ENCODE peak calls at places on chromosomes 11 and 22, in nine cellular contexts. One of them, this sample, is unnamed.
A peak's percentile ranks its signal among the peaks of the same experiment; 100 is the strongest.

GRCh38 chr11:102761646-102762238 is 18.7 kb downstream of the MMP10 start:
- DNase-seq in spleen: no peak
- DNase-seq in keratinocyte: no peak
- DNase-seq in RWPE1: no peak
- DNase-seq in tibial nerve: no peak
- DNase-seq in cardiac muscle cell: peak; percentile 23
- DNase-seq in PC-9: no peak
- DNase-seq in CD8-positive, alpha-beta memory T cell: no peak
- DNase-seq in HCT116: no peak
- DNase-seq in this sample: no peak

GRCh38 chr11:30333405-30333804 is 10.5 kb downstream of the ARL14EP start:
- DNase-seq in spleen: no peak
- DNase-seq in keratinocyte: no peak
- DNase-seq in RWPE1: no peak
- DNase-seq in tibial nerve: no peak
- DNase-seq in cardiac muscle cell: peak; percentile 23
- DNase-seq in PC-9: no peak
- DNase-seq in CD8-positive, alpha-beta memory T cell: no peak
- DNase-seq in HCT116: no peak
- DNase-seq in this sample: no peak

GRCh38 chr11:117662255-117662654 is 134.8 kb downstream of the DSCAML1 start:
- DNase-seq in spleen: no peak
- DNase-seq in keratinocyte: no peak
- DNase-seq in RWPE1: no peak
- DNase-seq in tibial nerve: no peak
- DNase-seq in cardiac muscle cell: no peak
- DNase-seq in PC-9: no peak
- DNase-seq in CD8-positive, alpha-beta memory T cell: no peak
- DNase-seq in HCT116: no peak
- DNase-seq in this sample: no peak

GRCh38 chr11:105486929-105487328 is 122.9 kb upstream of the GRIA4 start:
- DNase-seq in spleen: no peak
- DNase-seq in keratinocyte: no peak
- DNase-seq in RWPE1: no peak
- DNase-seq in tibial nerve: no peak
- DNase-seq in cardiac muscle cell: no peak
- DNase-seq in PC-9: no peak
- DNase-seq in CD8-positive, alpha-beta memory T cell: no peak
- DNase-seq in HCT116: no peak
- DNase-seq in this sample: no peak

GRCh38 chr11:28146123-28146751 is 38.0 kb downstream of the METTL15 start:
- DNase-seq in spleen: no peak
- DNase-seq in keratinocyte: peak; percentile 26
- DNase-seq in RWPE1: peak; percentile 81
- DNase-seq in tibial nerve: no peak
- DNase-seq in cardiac muscle cell: no peak
- DNase-seq in PC-9: no peak
- DNase-seq in CD8-positive, alpha-beta memory T cell: no peak
- DNase-seq in HCT116: peak; percentile 90
- DNase-seq in this sample: no peak

GRCh38 chr11:71309611-71310010 is 57.2 kb upstream of the SHANK2 start:
- DNase-seq in spleen: peak; percentile 21
- DNase-seq in keratinocyte: no peak
- DNase-seq in RWPE1: no peak
- DNase-seq in tibial nerve: no peak
- DNase-seq in cardiac muscle cell: no peak
- DNase-seq in PC-9: no peak
- DNase-seq in CD8-positive, alpha-beta memory T cell: no peak
- DNase-seq in HCT116: no peak
- DNase-seq in this sample: no peak

GRCh38 chr11:118061401-118062125 is 15.3 kb upstream of the TMPRSS4 start:
- DNase-seq in spleen: peak; percentile 19
- DNase-seq in keratinocyte: no peak
- DNase-seq in RWPE1: no peak
- DNase-seq in tibial nerve: no peak
- DNase-seq in cardiac muscle cell: no peak
- DNase-seq in PC-9: no peak
- DNase-seq in CD8-positive, alpha-beta memory T cell: no peak
- DNase-seq in HCT116: no peak
- DNase-seq in this sample: no peak

GRCh38 chr22:32511274-32511673 is 36.7 kb downstream of the FBXO7 start:
- DNase-seq in spleen: no peak
- DNase-seq in keratinocyte: no peak
- DNase-seq in RWPE1: no peak
- DNase-seq in tibial nerve: no peak
- DNase-seq in cardiac muscle cell: no peak
- DNase-seq in PC-9: no peak
- DNase-seq in CD8-positive, alpha-beta memory T cell: no peak
- DNase-seq in HCT116: no peak
- DNase-seq in this sample: no peak

GRCh38 chr11:133964946-133965632 is 8.3 kb upstream of the IGSF9B start:
- DNase-seq in spleen: no peak
- DNase-seq in keratinocyte: no peak
- DNase-seq in RWPE1: no peak
- DNase-seq in tibial nerve: no peak
- DNase-seq in cardiac muscle cell: no peak
- DNase-seq in PC-9: no peak
- DNase-seq in CD8-positive, alpha-beta memory T cell: no peak
- DNase-seq in HCT116: no peak
- DNase-seq in this sample: no peak

GRCh38 chr11:17972987-17973386 is 39.9 kb downstream of the SERGEF start:
- DNase-seq in spleen: no peak
- DNase-seq in keratinocyte: peak; percentile 97
- DNase-seq in RWPE1: peak; percentile 86
- DNase-seq in tibial nerve: no peak
- DNase-seq in cardiac muscle cell: peak; percentile 80
- DNase-seq in PC-9: peak; percentile 21
- DNase-seq in CD8-positive, alpha-beta memory T cell: no peak
- DNase-seq in HCT116: peak; percentile 60
- DNase-seq in this sample: no peak

GRCh38 chr11:113896156-113896879 is 8.3 kb upstream of the HTR3B start:
- DNase-seq in spleen: no peak
- DNase-seq in keratinocyte: no peak
- DNase-seq in RWPE1: peak; percentile 31
- DNase-seq in tibial nerve: no peak
- DNase-seq in cardiac muscle cell: peak; percentile 84
- DNase-seq in PC-9: no peak
- DNase-seq in CD8-positive, alpha-beta memory T cell: no peak
- DNase-seq in HCT116: peak; percentile 10
- DNase-seq in this sample: no peak

GRCh38 chr22:32574957-32575893 is 100.6 kb downstream of the FBXO7 start:
- DNase-seq in spleen: no peak
- DNase-seq in keratinocyte: no peak
- DNase-seq in RWPE1: no peak
- DNase-seq in tibial nerve: no peak
- DNase-seq in cardiac muscle cell: no peak
- DNase-seq in PC-9: no peak
- DNase-seq in CD8-positive, alpha-beta memory T cell: no peak
- DNase-seq in HCT116: no peak
- DNase-seq in this sample: no peak

GRCh38 chr22:48639896-48640732 is 1187.6 kb downstream of the BRD1 start:
- DNase-seq in spleen: no peak
- DNase-seq in keratinocyte: no peak
- DNase-seq in RWPE1: no peak
- DNase-seq in tibial nerve: no peak
- DNase-seq in cardiac muscle cell: no peak
- DNase-seq in PC-9: no peak
- DNase-seq in CD8-positive, alpha-beta memory T cell: no peak
- DNase-seq in HCT116: no peak
- DNase-seq in this sample: no peak

GRCh38 chr11:68751331-68751856 is at the start of gene TESMIN:
- DNase-seq in spleen: peak; percentile 99
- DNase-seq in keratinocyte: peak; percentile 58
- DNase-seq in RWPE1: peak; percentile 96
- DNase-seq in tibial nerve: peak; percentile 66
- DNase-seq in cardiac muscle cell: peak; percentile 95
- DNase-seq in PC-9: peak; percentile 94
- DNase-seq in CD8-positive, alpha-beta memory T cell: peak; percentile 80
- DNase-seq in HCT116: peak; percentile 64
- DNase-seq in this sample: no peak

GRCh38 chr11:72773291-72773690 is 20.6 kb downstream of the STARD10 start:
- DNase-seq in spleen: no peak
- DNase-seq in keratinocyte: no peak
- DNase-seq in RWPE1: peak; percentile 79
- DNase-seq in tibial nerve: no peak
- DNase-seq in cardiac muscle cell: no peak
- DNase-seq in PC-9: no peak
- DNase-seq in CD8-positive, alpha-beta memory T cell: no peak
- DNase-seq in HCT116: no peak
- DNase-seq in this sample: no peak

DNA sequence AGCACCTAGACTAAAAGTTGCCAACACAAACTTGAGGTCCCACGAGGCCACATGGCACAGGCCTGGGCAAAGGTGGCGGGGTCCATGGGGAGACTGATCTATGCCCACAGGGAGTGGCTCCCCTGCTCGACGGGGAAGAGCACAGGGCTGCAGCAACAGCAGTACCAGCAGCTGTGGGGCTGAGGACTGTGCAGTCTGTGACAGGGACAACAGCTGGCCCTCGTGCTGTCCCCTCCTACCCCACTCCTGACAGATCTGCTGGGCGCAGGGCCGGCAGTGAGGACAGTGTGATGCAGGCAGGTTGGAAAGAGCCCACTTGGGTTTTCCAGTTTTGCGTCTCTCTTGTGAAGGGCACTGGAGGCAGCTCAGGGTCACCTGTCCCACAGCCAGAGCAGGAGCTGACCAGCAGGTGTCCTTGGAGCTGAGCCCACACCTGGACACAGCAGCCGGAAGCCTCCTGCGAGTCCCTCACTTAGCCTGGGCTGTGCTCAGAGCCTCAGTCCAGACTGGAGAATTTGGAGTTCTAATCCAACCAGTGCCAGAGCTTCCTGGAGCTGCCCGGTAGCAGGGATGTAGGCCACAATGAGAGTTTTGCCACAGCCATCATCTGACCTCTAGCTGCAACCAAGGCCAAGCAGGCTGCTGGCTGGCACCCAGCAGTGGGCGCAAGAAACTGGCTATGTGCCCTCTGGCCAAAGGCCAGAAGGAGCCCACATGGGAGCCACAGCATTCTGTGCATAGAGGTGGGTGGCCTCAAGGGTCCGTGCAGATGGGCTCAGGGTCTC is 3.6 kb upstream of the GAS2L1 start:
- DNase-seq in spleen: no peak
- DNase-seq in keratinocyte: no peak
- DNase-seq in RWPE1: no peak
- DNase-seq in tibial nerve: no peak
- DNase-seq in cardiac muscle cell: no peak
- DNase-seq in PC-9: no peak
- DNase-seq in CD8-positive, alpha-beta memory T cell: no peak
- DNase-seq in HCT116: no peak
- DNase-seq in this sample: peak; percentile 49
- H3K27ac ChIP-seq in spleen: no peak overlapping the region
- H3K27ac ChIP-seq in keratinocyte: no peak overlapping the region
- H3K27ac ChIP-seq in RWPE1: peak overlapping the region; percentile 66
- H3K27ac ChIP-seq in tibial nerve: peak overlapping the region; percentile 13
- H3K27ac ChIP-seq in cardiac muscle cell: peak overlapping the region; percentile 34
- H3K27ac ChIP-seq in PC-9: no peak overlapping the region
- H3K27ac ChIP-seq in CD8-positive, alpha-beta memory T cell: no peak overlapping the region
- H3K27ac ChIP-seq in HCT116: peak overlapping the region; percentile 41
- H3K27ac ChIP-seq in this sample: peak overlapping the region; percentile 37

DNA sequence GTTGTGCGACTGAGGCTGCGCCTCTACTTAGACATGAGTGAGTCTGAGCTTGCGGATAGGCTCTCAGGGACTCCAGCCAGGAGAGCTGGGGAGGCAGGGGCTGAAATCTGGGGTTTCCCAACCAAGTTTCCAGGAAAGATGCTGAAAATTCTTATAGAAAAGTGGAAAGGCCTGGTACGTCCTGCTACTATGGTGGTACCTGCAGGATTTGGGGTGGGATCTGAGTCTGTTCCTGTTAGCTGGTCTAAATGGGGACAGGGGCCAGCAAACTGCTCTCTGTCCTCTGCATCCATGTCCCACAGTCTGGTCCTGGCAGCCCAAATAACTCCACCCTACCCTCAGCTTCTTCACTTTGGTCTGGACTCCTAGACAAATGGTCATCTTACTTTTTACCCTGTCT is 86.9 kb downstream of the INSC start:
- DNase-seq in spleen: no peak
- DNase-seq in keratinocyte: no peak
- DNase-seq in RWPE1: no peak
- DNase-seq in tibial nerve: no peak
- DNase-seq in cardiac muscle cell: no peak
- DNase-seq in PC-9: no peak
- DNase-seq in CD8-positive, alpha-beta memory T cell: no peak
- DNase-seq in HCT116: no peak
- DNase-seq in this sample: no peak
- H3K27ac ChIP-seq in spleen: no peak overlapping the region
- H3K27ac ChIP-seq in keratinocyte: no peak overlapping the region
- H3K27ac ChIP-seq in RWPE1: no peak overlapping the region
- H3K27ac ChIP-seq in tibial nerve: no peak overlapping the region
- H3K27ac ChIP-seq in cardiac muscle cell: no peak overlapping the region
- H3K27ac ChIP-seq in PC-9: no peak overlapping the region
- H3K27ac ChIP-seq in CD8-positive, alpha-beta memory T cell: no peak overlapping the region
- H3K27ac ChIP-seq in HCT116: no peak overlapping the region
- H3K27ac ChIP-seq in this sample: no peak overlapping the region

DNA sequence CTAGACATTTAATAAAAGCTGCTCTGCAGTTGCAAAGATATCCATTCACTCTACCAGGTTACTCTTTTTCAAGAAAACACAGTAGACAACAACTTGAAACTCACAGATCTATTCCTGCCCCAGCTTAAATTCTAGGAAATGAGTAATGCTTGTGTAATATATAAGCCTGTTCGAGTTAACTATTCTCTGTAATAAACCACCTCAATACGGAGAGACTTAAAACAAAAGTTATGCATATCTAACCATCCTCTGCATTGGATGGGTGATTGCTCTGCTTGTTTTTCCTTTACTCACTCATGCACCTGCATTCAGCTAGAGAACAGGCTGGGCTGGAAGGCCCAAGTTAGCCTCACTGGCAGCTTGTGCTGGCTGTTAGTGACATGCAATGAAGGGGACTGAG is 13.3 kb downstream of the LRRC4C start:
- DNase-seq in spleen: no peak
- DNase-seq in keratinocyte: no peak
- DNase-seq in RWPE1: no peak
- DNase-seq in tibial nerve: no peak
- DNase-seq in cardiac muscle cell: no peak
- DNase-seq in PC-9: no peak
- DNase-seq in CD8-positive, alpha-beta memory T cell: no peak
- DNase-seq in HCT116: no peak
- DNase-seq in this sample: no peak
- H3K27ac ChIP-seq in spleen: no peak overlapping the region
- H3K27ac ChIP-seq in keratinocyte: no peak overlapping the region
- H3K27ac ChIP-seq in RWPE1: no peak overlapping the region
- H3K27ac ChIP-seq in tibial nerve: no peak overlapping the region
- H3K27ac ChIP-seq in cardiac muscle cell: no peak overlapping the region
- H3K27ac ChIP-seq in PC-9: no peak overlapping the region
- H3K27ac ChIP-seq in CD8-positive, alpha-beta memory T cell: no peak overlapping the region
- H3K27ac ChIP-seq in HCT116: no peak overlapping the region
- H3K27ac ChIP-seq in this sample: no peak overlapping the region

DNA sequence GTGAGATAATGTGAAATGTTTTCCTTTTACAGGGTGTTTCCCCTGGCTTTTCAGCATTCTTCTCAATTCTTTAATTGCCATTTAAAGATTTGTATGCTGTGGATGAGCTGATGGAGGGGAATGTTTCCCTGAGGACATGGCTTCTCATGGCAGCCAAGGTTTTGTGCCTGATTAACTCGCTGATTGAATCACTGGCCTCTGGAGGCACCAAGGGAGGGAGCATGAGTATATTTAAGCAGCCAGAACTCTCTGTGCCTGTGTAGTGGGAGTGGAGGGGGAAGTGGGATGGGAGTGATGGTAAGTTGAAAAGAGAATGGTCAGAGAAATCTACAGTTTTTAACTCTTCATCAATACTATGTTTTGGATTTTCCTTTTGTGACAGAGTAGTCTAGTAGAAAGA is 88.7 kb downstream of the STIM1 start:
- DNase-seq in spleen: no peak
- DNase-seq in keratinocyte: no peak
- DNase-seq in RWPE1: no peak
- DNase-seq in tibial nerve: peak; percentile 26
- DNase-seq in cardiac muscle cell: no peak
- DNase-seq in PC-9: no peak
- DNase-seq in CD8-positive, alpha-beta memory T cell: no peak
- DNase-seq in HCT116: no peak
- DNase-seq in this sample: no peak
- H3K27ac ChIP-seq in spleen: no peak overlapping the region
- H3K27ac ChIP-seq in keratinocyte: no peak overlapping the region
- H3K27ac ChIP-seq in RWPE1: no peak overlapping the region
- H3K27ac ChIP-seq in tibial nerve: peak overlapping the region; percentile 41
- H3K27ac ChIP-seq in cardiac muscle cell: no peak overlapping the region
- H3K27ac ChIP-seq in PC-9: no peak overlapping the region
- H3K27ac ChIP-seq in CD8-positive, alpha-beta memory T cell: no peak overlapping the region
- H3K27ac ChIP-seq in HCT116: no peak overlapping the region
- H3K27ac ChIP-seq in this sample: no peak overlapping the region

This sample was measured in substantia nigra.